ENCODE peak calls at places on chromosomes 3 and 15, in nine cellular contexts. B is progenitor cell of endocrine pancreas, L is psoas muscle, S is brain microvascular endothelial cell, X is DND-41, Y is lower lobe of right lung, K is NB4, W is adrenal gland, J is colonic mucosa. N is an unnamed sample.

GRCh38 chr3:31862861-31863260 is 118.2 kb downstream of the OSBPL10 start:
- DNase-seq in S (no peak), W (no peak), K (no peak), X (no peak), Y (no peak), J (no peak), L (no peak), B (no peak), N (no peak)

GRCh38 chr3:178714971-178715832 is 179.0 kb downstream of the KCNMB2 start:
- DNase-seq in L (no peak), B (no peak), Y (no peak), J (no peak), K (no peak), S (no peak), X (no peak), W (no peak), N (no peak)

GRCh38 chr3:41792806-41793205 is 169.1 kb downstream of the ULK4 start:
- DNase-seq in B (no peak), L (no peak), X (no peak), K (no peak), Y (no peak), W (no peak), J (no peak), S (no peak), N (no peak)

GRCh38 chr15:51776952-51777574 is 25.7 kb downstream of the TMOD2 start:
- DNase-seq in L (peak; percentile 30), W (peak; percentile 82), X (peak; percentile 68), B (peak; percentile 45), J (peak; percentile 74), Y (no peak), K (peak; percentile 83), S (peak; percentile 81), N (peak; percentile 64)

GRCh38 chr15:86846059-86846458 is 766.4 kb downstream of the AGBL1 start:
- DNase-seq in S (no peak), L (no peak), J (no peak), Y (no peak), K (no peak), W (no peak), B (no peak), X (no peak), N (no peak)

GRCh38 chr3:149179225-149179624 is 42.4 kb downstream of the CP start:
- DNase-seq in K (no peak), B (no peak), W (no peak), L (no peak), Y (no peak), X (no peak), J (no peak), S (no peak), N (no peak)

GRCh38 chr3:150124142-150124541 is 153.4 kb upstream of the PFN2 start:
- DNase-seq in B (no peak), X (no peak), K (no peak), S (no peak), Y (no peak), L (no peak), W (no peak), J (no peak), N (no peak)

GRCh38 chr3:173009410-173009809 is 131.6 kb downstream of the SPATA16 start:
- DNase-seq in B (no peak), K (no peak), Y (no peak), X (no peak), S (no peak), L (no peak), J (no peak), W (no peak), N (no peak)

GRCh38 chr15:79680721-79681120 is 216.1 kb downstream of the MTHFS start:
- DNase-seq in X (no peak), J (no peak), L (no peak), K (no peak), B (no peak), Y (no peak), S (peak; percentile 80), W (no peak), N (no peak)

GRCh38 chr3:33915796-33916589 is 117.6 kb downstream of the PDCD6IP start:
- DNase-seq in S (no peak), J (no peak), K (no peak), B (no peak), X (no peak), L (no peak), Y (no peak), W (peak; percentile 8), N (no peak)

GRCh38 chr15:67149859-67150824 is 84.7 kb downstream of the SMAD3 start:
- DNase-seq in L (peak; percentile 77), J (no peak), B (no peak), W (peak; percentile 68), Y (no peak), X (no peak), K (peak; percentile 72), S (peak; percentile 98), N (no peak)

GRCh38 chr15:73862276-73862675 is 11.1 kb upstream of the TBC1D21 start:
- DNase-seq in S (no peak), B (no peak), L (no peak), X (no peak), Y (no peak), K (no peak), W (no peak), J (no peak), N (no peak)

GRCh38 chr3:143103633-143104032 is 15.9 kb upstream of the CHST2 start:
- DNase-seq in J (no peak), W (no peak), L (no peak), X (no peak), S (no peak), B (no peak), Y (no peak), K (no peak), N (no peak)

GRCh38 chr3:32296251-32297204 is 58.0 kb downstream of the CMTM8 start:
- DNase-seq in K (peak; percentile 63), L (peak; percentile 42), X (peak; percentile 70), J (peak; percentile 52), W (peak; percentile 72), Y (peak; percentile 69), S (peak; percentile 54), B (peak; percentile 23), N (peak; percentile 29)

GRCh38 chr3:98918586-98918985 is 17.1 kb upstream of the DCBLD2 start:
- DNase-seq in L (no peak), S (no peak), B (no peak), W (no peak), Y (no peak), X (no peak), K (no peak), J (no peak), N (no peak)

GRCh38 chr3:47288966-47289910 is 6.5 kb downstream of the KLHL18 start:
- DNase-seq in L (no peak), W (peak; percentile 68), B (no peak), S (no peak), X (no peak), K (peak; percentile 17), Y (no peak), J (no peak), N (no peak)

GRCh38 chr3:27356976-27357375 is 12.2 kb downstream of the NEK10 start:
- DNase-seq in Y (no peak), K (peak; percentile 20), L (no peak), S (no peak), B (no peak), J (no peak), X (no peak), W (no peak), N (no peak)

GRCh38 chr3:16455001-16455400 is 58.5 kb downstream of the RFTN1 start:
- DNase-seq in S (peak; percentile 68), X (no peak), L (no peak), K (no peak), W (no peak), Y (no peak), J (no peak), B (no peak), N (no peak)

GRCh38 chr3:20069178-20069532 is 28.9 kb downstream of the KAT2B start:
- DNase-seq in W (no peak), S (no peak), L (no peak), B (no peak), X (no peak), Y (no peak), J (no peak), K (no peak), N (no peak)
- TF ChIP-seq CTCF in W (no peak), S (no peak), L (no peak), B (no peak), X (no peak), Y (no peak), J (no peak), K (no peak), N (no peak)

DNA sequence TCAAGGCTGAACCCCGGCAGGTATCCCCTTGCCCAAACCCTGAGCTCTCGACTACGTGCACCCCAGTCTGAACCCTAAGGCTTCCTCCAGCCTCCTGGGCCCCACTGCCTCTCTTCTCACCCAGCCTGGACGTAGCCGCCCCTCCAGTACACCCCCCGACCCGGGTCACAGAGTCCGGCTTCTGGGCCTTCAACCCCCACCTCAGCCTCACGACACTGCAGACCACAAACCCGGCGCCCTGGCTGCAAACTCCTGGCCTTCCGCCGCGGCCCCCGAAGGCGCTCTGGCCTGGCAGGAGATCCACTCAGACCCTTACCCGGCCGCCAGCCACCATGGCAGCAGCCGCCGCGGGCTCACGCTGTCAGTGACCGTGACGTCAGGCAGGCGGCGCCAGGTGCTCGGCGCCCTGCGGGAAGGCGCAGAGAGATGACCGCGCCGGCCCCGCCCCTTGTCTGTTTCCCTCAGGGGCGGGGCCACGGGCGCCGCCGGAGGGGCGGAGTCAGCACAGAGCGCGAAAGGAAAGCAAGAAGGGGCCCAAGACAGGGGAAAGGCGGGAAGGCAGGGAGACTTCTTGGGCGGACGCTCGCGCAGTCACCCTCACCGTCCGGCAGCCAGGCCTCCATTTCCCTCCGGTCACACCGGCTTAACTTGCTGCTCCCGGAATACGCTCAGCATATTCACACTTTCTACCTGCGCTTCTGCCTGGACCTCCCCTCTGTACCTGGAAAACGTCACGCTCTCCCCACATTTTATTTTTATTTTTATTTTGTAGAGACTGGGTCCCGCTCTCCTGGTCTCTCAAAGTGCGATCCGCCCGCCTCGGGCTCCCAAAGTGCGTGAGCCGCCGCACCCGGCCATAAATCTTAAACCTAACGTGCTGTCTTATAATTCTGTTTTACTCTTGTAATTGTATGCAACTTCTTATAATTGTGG is at the start of gene RMDN3:
- DNase-seq in X (peak; percentile 93), W (peak; percentile 94), L (peak; percentile 94), Y (peak; percentile 96), S (peak; percentile 75), K (peak; percentile 94), B (peak; percentile 90), J (peak; percentile 95), N (peak; percentile 96)
- TF ChIP-seq CTCF in X (no peak), W (no peak), L (no peak), Y (no peak), S (no peak), K (no peak), B (no peak), J (no peak), N (no peak)

DNA sequence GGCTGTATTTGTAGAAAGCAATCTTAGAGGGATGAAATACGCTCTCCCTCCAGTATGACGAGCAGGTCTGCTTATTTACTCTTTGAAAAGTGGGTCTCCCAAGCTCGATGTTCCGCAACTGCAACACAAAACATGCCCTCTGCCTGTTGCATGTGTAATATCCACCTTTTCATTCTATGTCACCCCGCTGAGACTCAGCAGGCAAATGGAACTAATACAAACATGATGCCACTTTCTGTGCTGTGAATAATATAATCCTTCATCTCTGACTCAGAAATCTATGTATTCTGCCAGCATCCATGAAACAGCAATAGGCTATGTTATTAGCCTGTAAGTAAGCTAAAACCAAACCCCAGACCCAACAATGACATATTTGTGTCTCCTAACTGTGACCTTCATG is 200.8 kb upstream of the TMCO5A start:
- DNase-seq in L (no peak), W (no peak), B (no peak), J (no peak), X (no peak), S (no peak), K (no peak), Y (no peak), N (no peak)
- TF ChIP-seq CTCF in L (no peak), W (no peak), B (no peak), J (no peak), X (no peak), S (no peak), K (no peak), Y (no peak), N (no peak)

GRCh38 chr15:29364429-29365078 is 94.9 kb upstream of the NSMCE3 start:
- DNase-seq in J (no peak), B (no peak), L (no peak), W (no peak), S (peak; percentile 52), K (peak; percentile 23), Y (no peak), X (no peak), N (no peak)
- TF ChIP-seq CTCF in J (no peak), B (peak; percentile 32), L (no peak), W (no peak), S (peak; percentile 58), K (peak; percentile 6), Y (no peak), X (no peak), N (no peak)

N was measured in mesothelial cell of epicardium.